ENCODE peak calls at places on chromosomes 5 and 9, in eight cellular contexts. One of them, this sample, is unnamed.

GRCh38 chr5:169934990-169935389 is 45.3 kb downstream of the INSYN2B start:
- DNase-seq in RPMI8226: no peak
- DNase-seq in SW480: no peak
- DNase-seq in GM10248: no peak
- DNase-seq in neural crest cell: no peak
- DNase-seq in posterior vena cava: no peak
- DNase-seq in RPMI7951: peak
- DNase-seq in A549: no peak
- DNase-seq in this sample: no peak

GRCh38 chr5:177085985-177086917 is at the start of gene FGFR4:
- DNase-seq in A549: peak
- DNase-seq in posterior vena cava: no peak
- DNase-seq in neural crest cell: peak
- DNase-seq in GM10248: peak
- DNase-seq in RPMI7951: peak
- DNase-seq in RPMI8226: peak
- DNase-seq in SW480: peak
- DNase-seq in this sample: peak

GRCh38 chr5:180593446-180594206 is 2.3 kb upstream of the SCGB3A1 start:
- DNase-seq in RPMI7951: no peak
- DNase-seq in posterior vena cava: no peak
- DNase-seq in neural crest cell: no peak
- DNase-seq in SW480: no peak
- DNase-seq in RPMI8226: no peak
- DNase-seq in A549: no peak
- DNase-seq in GM10248: no peak
- DNase-seq in this sample: no peak

GRCh38 chr5:173050791-173051190 is 5.4 kb upstream of the CREBRF start:
- DNase-seq in posterior vena cava: no peak
- DNase-seq in GM10248: no peak
- DNase-seq in SW480: no peak
- DNase-seq in RPMI7951: no peak
- DNase-seq in neural crest cell: no peak
- DNase-seq in RPMI8226: no peak
- DNase-seq in A549: no peak
- DNase-seq in this sample: no peak

GRCh38 chr9:10921671-10922070 is 308.9 kb upstream of the PTPRD start:
- DNase-seq in neural crest cell: no peak
- DNase-seq in A549: no peak
- DNase-seq in GM10248: no peak
- DNase-seq in RPMI8226: no peak
- DNase-seq in RPMI7951: no peak
- DNase-seq in posterior vena cava: no peak
- DNase-seq in SW480: no peak
- DNase-seq in this sample: no peak

GRCh38 chr5:132655821-132656773 is 1.9 kb upstream of the IL13 start:
- DNase-seq in A549: no peak
- DNase-seq in RPMI7951: peak
- DNase-seq in posterior vena cava: no peak
- DNase-seq in SW480: no peak
- DNase-seq in RPMI8226: no peak
- DNase-seq in neural crest cell: no peak
- DNase-seq in GM10248: peak
- DNase-seq in this sample: no peak

GRCh38 chr9:18480649-18481048 is 6.7 kb downstream of the ADAMTSL1 start:
- DNase-seq in RPMI7951: peak
- DNase-seq in RPMI8226: no peak
- DNase-seq in SW480: no peak
- DNase-seq in neural crest cell: no peak
- DNase-seq in GM10248: no peak
- DNase-seq in posterior vena cava: no peak
- DNase-seq in A549: no peak
- DNase-seq in this sample: no peak

GRCh38 chr5:159341914-159342313 is 11.6 kb upstream of the IL12B start:
- DNase-seq in A549: peak
- DNase-seq in posterior vena cava: no peak
- DNase-seq in RPMI8226: peak
- DNase-seq in SW480: peak
- DNase-seq in neural crest cell: no peak
- DNase-seq in GM10248: no peak
- DNase-seq in RPMI7951: peak
- DNase-seq in this sample: peak

GRCh38 chr9:107183176-107183575 is 99.9 kb upstream of the RAD23B start:
- DNase-seq in SW480: no peak
- DNase-seq in posterior vena cava: no peak
- DNase-seq in RPMI7951: no peak
- DNase-seq in A549: no peak
- DNase-seq in RPMI8226: no peak
- DNase-seq in neural crest cell: no peak
- DNase-seq in GM10248: no peak
- DNase-seq in this sample: no peak

GRCh38 chr5:124554746-124555145 is 191.7 kb downstream of the ZNF608 start:
- DNase-seq in RPMI7951: no peak
- DNase-seq in RPMI8226: no peak
- DNase-seq in neural crest cell: no peak
- DNase-seq in A549: no peak
- DNase-seq in posterior vena cava: no peak
- DNase-seq in SW480: no peak
- DNase-seq in GM10248: no peak
- DNase-seq in this sample: no peak

GRCh38 chr9:101716629-101717028 is 21.8 kb downstream of the GRIN3A start:
- DNase-seq in RPMI8226: no peak
- DNase-seq in A549: no peak
- DNase-seq in RPMI7951: no peak
- DNase-seq in posterior vena cava: no peak
- DNase-seq in GM10248: no peak
- DNase-seq in neural crest cell: no peak
- DNase-seq in SW480: no peak
- DNase-seq in this sample: no peak

GRCh38 chr5:150540615-150541396 is 32.9 kb downstream of the NDST1 start:
- DNase-seq in posterior vena cava: no peak
- DNase-seq in GM10248: no peak
- DNase-seq in neural crest cell: no peak
- DNase-seq in SW480: no peak
- DNase-seq in RPMI8226: no peak
- DNase-seq in RPMI7951: peak
- DNase-seq in A549: no peak
- DNase-seq in this sample: peak

GRCh38 chr5:126961702-126962101 is 68.7 kb downstream of the MARCHF3 start:
- DNase-seq in SW480: peak
- DNase-seq in posterior vena cava: no peak
- DNase-seq in neural crest cell: no peak
- DNase-seq in GM10248: no peak
- DNase-seq in RPMI8226: no peak
- DNase-seq in A549: no peak
- DNase-seq in RPMI7951: peak
- DNase-seq in this sample: no peak

GRCh38 chr9:12680341-12680740 is 12.8 kb upstream of the TYRP1 start:
- DNase-seq in A549: no peak
- DNase-seq in SW480: no peak
- DNase-seq in posterior vena cava: no peak
- DNase-seq in GM10248: no peak
- DNase-seq in RPMI7951: peak
- DNase-seq in neural crest cell: no peak
- DNase-seq in RPMI8226: no peak
- DNase-seq in this sample: no peak

GRCh38 chr9:92547356-92547755 is 11.6 kb upstream of the ECM2 start:
- DNase-seq in SW480: no peak
- DNase-seq in GM10248: no peak
- DNase-seq in posterior vena cava: no peak
- DNase-seq in RPMI8226: no peak
- DNase-seq in A549: no peak
- DNase-seq in RPMI7951: no peak
- DNase-seq in neural crest cell: no peak
- DNase-seq in this sample: no peak

GRCh38 chr5:106880656-106881055 is 790.1 kb downstream of the EFNA5 start:
- DNase-seq in SW480: peak
- DNase-seq in neural crest cell: no peak
- DNase-seq in GM10248: no peak
- DNase-seq in RPMI7951: no peak
- DNase-seq in RPMI8226: no peak
- DNase-seq in A549: no peak
- DNase-seq in posterior vena cava: no peak
- DNase-seq in this sample: no peak

GRCh38 chr5:59564895-59565294 is 328.6 kb downstream of the PDE4D start:
- DNase-seq in posterior vena cava: no peak
- DNase-seq in SW480: no peak
- DNase-seq in RPMI8226: no peak
- DNase-seq in A549: no peak
- DNase-seq in GM10248: no peak
- DNase-seq in neural crest cell: no peak
- DNase-seq in RPMI7951: no peak
- DNase-seq in this sample: no peak

GRCh38 chr9:105154723-105155191 is 89.7 kb upstream of the SLC44A1 start:
- DNase-seq in A549: peak
- DNase-seq in RPMI8226: no peak
- DNase-seq in neural crest cell: no peak
- DNase-seq in posterior vena cava: no peak
- DNase-seq in RPMI7951: peak
- DNase-seq in GM10248: no peak
- DNase-seq in SW480: no peak
- DNase-seq in this sample: no peak

GRCh38 chr5:176629853-176630680 is at the start of the genes EIF4E1B and SNCB:
- DNase-seq in neural crest cell: peak
- DNase-seq in A549: peak
- DNase-seq in RPMI7951: no peak
- DNase-seq in RPMI8226: peak
- DNase-seq in SW480: no peak
- DNase-seq in GM10248: peak
- DNase-seq in posterior vena cava: no peak
- DNase-seq in this sample: no peak

GRCh38 chr9:128635266-128636023 is 21.2 kb downstream of the DYNC2I2 start:
- DNase-seq in A549: peak
- DNase-seq in posterior vena cava: peak
- DNase-seq in RPMI7951: peak
- DNase-seq in RPMI8226: peak
- DNase-seq in SW480: peak
- DNase-seq in GM10248: no peak
- DNase-seq in neural crest cell: peak
- DNase-seq in this sample: peak

GRCh38 chr5:67160985-67161384 is 35.6 kb downstream of the CD180 start:
- DNase-seq in posterior vena cava: no peak
- DNase-seq in GM10248: no peak
- DNase-seq in SW480: no peak
- DNase-seq in neural crest cell: no peak
- DNase-seq in RPMI7951: peak
- DNase-seq in RPMI8226: no peak
- DNase-seq in A549: peak
- DNase-seq in this sample: no peak

GRCh38 chr5:174692982-174693422 is 31.4 kb upstream of the MSX2 start:
- DNase-seq in RPMI7951: no peak
- DNase-seq in neural crest cell: peak
- DNase-seq in GM10248: no peak
- DNase-seq in RPMI8226: no peak
- DNase-seq in posterior vena cava: no peak
- DNase-seq in SW480: peak
- DNase-seq in A549: no peak
- DNase-seq in this sample: no peak

GRCh38 chr5:54753034-54753433 is 232.4 kb downstream of the ESM1 start:
- DNase-seq in posterior vena cava: no peak
- DNase-seq in SW480: no peak
- DNase-seq in RPMI7951: peak
- DNase-seq in RPMI8226: peak
- DNase-seq in GM10248: peak
- DNase-seq in neural crest cell: no peak
- DNase-seq in A549: no peak
- DNase-seq in this sample: no peak

GRCh38 chr5:67547682-67548081 is 351.1 kb upstream of the CD180 start:
- DNase-seq in GM10248: no peak
- DNase-seq in neural crest cell: no peak
- DNase-seq in SW480: no peak
- DNase-seq in RPMI8226: no peak
- DNase-seq in posterior vena cava: no peak
- DNase-seq in A549: no peak
- DNase-seq in RPMI7951: no peak
- DNase-seq in this sample: no peak

GRCh38 chr9:72753261-72753893 is 199.5 kb downstream of the ALDH1A1 start:
- DNase-seq in RPMI7951: peak
- DNase-seq in SW480: peak
- DNase-seq in GM10248: no peak
- DNase-seq in posterior vena cava: no peak
- DNase-seq in RPMI8226: no peak
- DNase-seq in neural crest cell: no peak
- DNase-seq in A549: peak
- DNase-seq in this sample: no peak

GRCh38 chr5:55650391-55650790 is 61.7 kb downstream of the SLC38A9 start:
- DNase-seq in RPMI8226: peak
- DNase-seq in SW480: no peak
- DNase-seq in GM10248: no peak
- DNase-seq in RPMI7951: peak
- DNase-seq in A549: no peak
- DNase-seq in posterior vena cava: no peak
- DNase-seq in neural crest cell: no peak
- DNase-seq in this sample: no peak

GRCh38 chr5:59542841-59543825 is 350.4 kb downstream of the PDE4D start:
- DNase-seq in neural crest cell: no peak
- DNase-seq in SW480: no peak
- DNase-seq in A549: peak
- DNase-seq in RPMI8226: peak
- DNase-seq in GM10248: no peak
- DNase-seq in RPMI7951: peak
- DNase-seq in posterior vena cava: no peak
- DNase-seq in this sample: no peak

GRCh38 chr9:134629586-134630392 is 11.8 kb upstream of the COL5A1 start:
- DNase-seq in RPMI8226: no peak
- DNase-seq in A549: no peak
- DNase-seq in RPMI7951: no peak
- DNase-seq in SW480: no peak
- DNase-seq in neural crest cell: no peak
- DNase-seq in posterior vena cava: peak
- DNase-seq in GM10248: no peak
- DNase-seq in this sample: no peak

GRCh38 chr5:174355208-174355612 is 309.7 kb downstream of the NSG2 start:
- DNase-seq in A549: peak
- DNase-seq in RPMI7951: peak
- DNase-seq in neural crest cell: no peak
- DNase-seq in SW480: peak
- DNase-seq in GM10248: no peak
- DNase-seq in posterior vena cava: no peak
- DNase-seq in RPMI8226: no peak
- DNase-seq in this sample: no peak

GRCh38 chr5:53424691-53425597 is 55.5 kb upstream of the FST start:
- DNase-seq in A549: no peak
- DNase-seq in SW480: no peak
- DNase-seq in neural crest cell: no peak
- DNase-seq in posterior vena cava: no peak
- DNase-seq in RPMI7951: peak
- DNase-seq in GM10248: no peak
- DNase-seq in RPMI8226: no peak
- DNase-seq in this sample: no peak

GRCh38 chr9:77092536-77092935 is 73.1 kb downstream of the FOXB2 start:
- DNase-seq in posterior vena cava: no peak
- DNase-seq in SW480: no peak
- DNase-seq in A549: peak
- DNase-seq in neural crest cell: no peak
- DNase-seq in RPMI7951: peak
- DNase-seq in RPMI8226: no peak
- DNase-seq in GM10248: no peak
- DNase-seq in this sample: no peak

GRCh38 chr5:34044950-34045525 is 2.0 kb upstream of the C1QTNF3 start:
- DNase-seq in RPMI7951: no peak
- DNase-seq in A549: no peak
- DNase-seq in RPMI8226: no peak
- DNase-seq in neural crest cell: no peak
- DNase-seq in posterior vena cava: no peak
- DNase-seq in SW480: no peak
- DNase-seq in GM10248: no peak
- DNase-seq in this sample: no peak

This sample was measured in HepG2.